ENCODE peak calls at places on chromosomes 11 and 22, in five cellular contexts. One of them, this sample, is unnamed.
A peak's percentile ranks its signal among the peaks of the same experiment; 100 is the strongest.

GRCh38 chr11:29518389-29519174 is 498.2 kb downstream of the KCNA4 start:
- DNase-seq in RWPE1: no peak
- DNase-seq in head of caudate nucleus: no peak
- DNase-seq in endothelial cell: no peak
- DNase-seq in HEK293T: no peak
- DNase-seq in this sample: no peak

GRCh38 chr22:42450862-42451261 is 18.7 kb upstream of the NFAM1 start:
- DNase-seq in RWPE1: no peak
- DNase-seq in head of caudate nucleus: no peak
- DNase-seq in HEK293T: no peak
- DNase-seq in endothelial cell: no peak
- DNase-seq in this sample: no peak

GRCh38 chr22:40348025-40348658 is 1.8 kb downstream of the ADSL start:
- DNase-seq in HEK293T: peak; percentile 71
- DNase-seq in head of caudate nucleus: peak; percentile 52
- DNase-seq in RWPE1: peak; percentile 38
- DNase-seq in endothelial cell: peak; percentile 52
- DNase-seq in this sample: peak; percentile 65

GRCh38 chr11:27412192-27412691 is 49.2 kb upstream of the CCDC34 start:
- DNase-seq in endothelial cell: no peak
- DNase-seq in RWPE1: no peak
- DNase-seq in head of caudate nucleus: no peak
- DNase-seq in HEK293T: no peak
- DNase-seq in this sample: no peak

GRCh38 chr11:78465169-78465942 is 47.7 kb upstream of the GAB2 start:
- DNase-seq in RWPE1: no peak
- DNase-seq in endothelial cell: no peak
- DNase-seq in head of caudate nucleus: no peak
- DNase-seq in HEK293T: no peak
- DNase-seq in this sample: no peak

GRCh38 chr22:26409705-26410376 is 19.2 kb upstream of the ASPHD2 start:
- DNase-seq in endothelial cell: no peak
- DNase-seq in HEK293T: no peak
- DNase-seq in RWPE1: no peak
- DNase-seq in head of caudate nucleus: no peak
- DNase-seq in this sample: no peak

GRCh38 chr22:49147171-49147570 is 680.5 kb downstream of the BRD1 start:
- DNase-seq in endothelial cell: no peak
- DNase-seq in head of caudate nucleus: no peak
- DNase-seq in RWPE1: no peak
- DNase-seq in HEK293T: no peak
- DNase-seq in this sample: no peak

GRCh38 chr11:121553806-121554205 is 101.0 kb upstream of the SORL1-AS1 start:
- DNase-seq in endothelial cell: no peak
- DNase-seq in head of caudate nucleus: no peak
- DNase-seq in HEK293T: no peak
- DNase-seq in RWPE1: peak; percentile 68
- DNase-seq in this sample: no peak

GRCh38 chr11:5736396-5736795 is at the start of gene OR56B1:
- DNase-seq in head of caudate nucleus: no peak
- DNase-seq in endothelial cell: no peak
- DNase-seq in HEK293T: no peak
- DNase-seq in RWPE1: no peak
- DNase-seq in this sample: no peak

GRCh38 chr11:118838905-118839553 is 44.7 kb upstream of the CXCR5 start:
- DNase-seq in RWPE1: no peak
- DNase-seq in HEK293T: no peak
- DNase-seq in endothelial cell: no peak
- DNase-seq in head of caudate nucleus: no peak
- DNase-seq in this sample: peak; percentile 61

GRCh38 chr11:6862961-6863360 is at the start of gene OR10A2:
- DNase-seq in RWPE1: no peak
- DNase-seq in endothelial cell: no peak
- DNase-seq in HEK293T: no peak
- DNase-seq in head of caudate nucleus: no peak
- DNase-seq in this sample: peak; percentile 31

GRCh38 chr11:117573326-117573725 is 223.7 kb downstream of the DSCAML1 start:
- DNase-seq in endothelial cell: no peak
- DNase-seq in RWPE1: no peak
- DNase-seq in head of caudate nucleus: no peak
- DNase-seq in HEK293T: no peak
- DNase-seq in this sample: no peak

GRCh38 chr11:66970808-66971442 is 4.2 kb upstream of the C11orf86 start:
- DNase-seq in HEK293T: no peak
- DNase-seq in head of caudate nucleus: peak; percentile 16
- DNase-seq in RWPE1: peak; percentile 91
- DNase-seq in endothelial cell: no peak
- DNase-seq in this sample: no peak

GRCh38 chr11:8289426-8290047 is 25.9 kb upstream of the LMO1 start:
- DNase-seq in HEK293T: no peak
- DNase-seq in head of caudate nucleus: no peak
- DNase-seq in endothelial cell: no peak
- DNase-seq in RWPE1: no peak
- DNase-seq in this sample: no peak

GRCh38 chr22:38103641-38104040 is 6.8 kb downstream of the BAIAP2L2 start:
- DNase-seq in RWPE1: no peak
- DNase-seq in HEK293T: no peak
- DNase-seq in head of caudate nucleus: no peak
- DNase-seq in endothelial cell: no peak
- DNase-seq in this sample: no peak

GRCh38 chr11:18081551-18081950 is 24.3 kb downstream of the SAAL1 start:
- DNase-seq in HEK293T: no peak
- DNase-seq in RWPE1: no peak
- DNase-seq in head of caudate nucleus: no peak
- DNase-seq in endothelial cell: no peak
- DNase-seq in this sample: no peak

GRCh38 chr22:36395922-36396321 is 8.2 kb upstream of the MYH9 start:
- DNase-seq in head of caudate nucleus: no peak
- DNase-seq in RWPE1: peak; percentile 81
- DNase-seq in HEK293T: no peak
- DNase-seq in endothelial cell: no peak
- DNase-seq in this sample: no peak

GRCh38 chr11:11822946-11823345 is 18.8 kb upstream of the USP47 start:
- DNase-seq in RWPE1: no peak
- DNase-seq in endothelial cell: no peak
- DNase-seq in head of caudate nucleus: no peak
- DNase-seq in HEK293T: no peak
- DNase-seq in this sample: no peak

GRCh38 chr11:121318848-121319834 is 26.6 kb downstream of the SC5D start:
- DNase-seq in RWPE1: peak; percentile 59
- DNase-seq in HEK293T: peak; percentile 63
- DNase-seq in endothelial cell: peak; percentile 46
- DNase-seq in head of caudate nucleus: no peak
- DNase-seq in this sample: peak; percentile 84

GRCh38 chr11:88384678-88385015 is 47.1 kb upstream of the CTSC start:
- DNase-seq in HEK293T: no peak
- DNase-seq in endothelial cell: no peak
- DNase-seq in RWPE1: no peak
- DNase-seq in head of caudate nucleus: no peak
- DNase-seq in this sample: no peak

GRCh38 chr11:122180435-122180834 is 64.4 kb upstream of the BLID start:
- DNase-seq in head of caudate nucleus: no peak
- DNase-seq in RWPE1: peak; percentile 78
- DNase-seq in HEK293T: no peak
- DNase-seq in endothelial cell: no peak
- DNase-seq in this sample: no peak

GRCh38 chr22:26713823-26714449 is 56.5 kb downstream of the MIAT start:
- DNase-seq in head of caudate nucleus: no peak
- DNase-seq in endothelial cell: no peak
- DNase-seq in HEK293T: no peak
- DNase-seq in RWPE1: no peak
- DNase-seq in this sample: no peak

GRCh38 chr11:44596541-44597276 is 31.2 kb downstream of the CD82 start:
- DNase-seq in RWPE1: no peak
- DNase-seq in endothelial cell: no peak
- DNase-seq in HEK293T: no peak
- DNase-seq in head of caudate nucleus: no peak
- DNase-seq in this sample: no peak

GRCh38 chr22:32572741-32573140 is 98.1 kb downstream of the FBXO7 start:
- DNase-seq in endothelial cell: no peak
- DNase-seq in HEK293T: no peak
- DNase-seq in RWPE1: no peak
- DNase-seq in head of caudate nucleus: no peak
- DNase-seq in this sample: no peak

GRCh38 chr11:12239396-12240298 is 129.3 kb downstream of the MICAL2 start:
- DNase-seq in HEK293T: no peak
- DNase-seq in endothelial cell: no peak
- DNase-seq in head of caudate nucleus: no peak
- DNase-seq in RWPE1: no peak
- DNase-seq in this sample: no peak

GRCh38 chr11:29173660-29174062 is 843.2 kb downstream of the KCNA4 start:
- DNase-seq in head of caudate nucleus: no peak
- DNase-seq in HEK293T: no peak
- DNase-seq in RWPE1: peak; percentile 9
- DNase-seq in endothelial cell: no peak
- DNase-seq in this sample: no peak

GRCh38 chr22:39219071-39220050 is 25.4 kb downstream of the PDGFB start:
- DNase-seq in head of caudate nucleus: no peak
- DNase-seq in HEK293T: no peak
- DNase-seq in endothelial cell: no peak
- DNase-seq in RWPE1: no peak
- DNase-seq in this sample: no peak

GRCh38 chr11:134471341-134472187 is 59.5 kb upstream of the B3GAT1 start:
- DNase-seq in head of caudate nucleus: peak; percentile 56
- DNase-seq in HEK293T: no peak
- DNase-seq in RWPE1: no peak
- DNase-seq in endothelial cell: no peak
- DNase-seq in this sample: peak; percentile 17

GRCh38 chr22:47630741-47631534 is 868.5 kb downstream of the TBC1D22A start:
- DNase-seq in endothelial cell: no peak
- DNase-seq in head of caudate nucleus: no peak
- DNase-seq in RWPE1: no peak
- DNase-seq in HEK293T: no peak
- DNase-seq in this sample: no peak

GRCh38 chr11:76589477-76589876 is 81.1 kb downstream of the LRRC32 start:
- DNase-seq in head of caudate nucleus: no peak
- DNase-seq in endothelial cell: no peak
- DNase-seq in RWPE1: no peak
- DNase-seq in HEK293T: no peak
- DNase-seq in this sample: no peak

This sample was measured in pons.